ENCODE peak calls at places on chromosomes 4 and X, in four cellular contexts. C, A, T and Q are unnamed samples.

GRCh38 chrX:56788717-56789122 is 59.7 kb downstream of the NBDY start:
- DNase-seq in C (no peak), A (no peak), T (no peak), Q (peak; percentile 18)

GRCh38 chr4:120613778-120614177 is 308.7 kb downstream of the PRDM5 start:
- DNase-seq in C (no peak), A (no peak), T (no peak), Q (no peak)

GRCh38 chrX:7330971-7331746 is 183.2 kb upstream of the PUDP start:
- DNase-seq in C (no peak), A (no peak), T (no peak), Q (no peak)

GRCh38 chr4:60463846-60464502 is 736.2 kb upstream of the ADGRL3 start:
- DNase-seq in C (peak; percentile 8), A (no peak), T (no peak), Q (peak; percentile 1)

GRCh38 chrX:1384738-1385250 is 7.1 kb downstream of the SLC25A6 start:
- DNase-seq in C (no peak), A (peak; percentile 11), T (no peak), Q (no peak)

GRCh38 chrX:103556941-103557340 is 28.4 kb upstream of the TCEAL4 start:
- DNase-seq in C (no peak), A (no peak), T (no peak), Q (peak; percentile 1)

GRCh38 chr4:70027011-70027410 is 1.2 kb upstream of the HTN3 start:
- DNase-seq in C (no peak), A (no peak), T (no peak), Q (no peak)

GRCh38 chr4:56737666-56738065 is 56.6 kb upstream of the HOPX start:
- DNase-seq in C (no peak), A (no peak), T (no peak), Q (no peak)

GRCh38 chrX:143632625-143633387 is 3.1 kb downstream of the SLITRK4 start:
- DNase-seq in C (no peak), A (no peak), T (no peak), Q (no peak)

GRCh38 chr4:140811429-140811828 is 55.2 kb upstream of the TBC1D9 start:
- DNase-seq in C (no peak), A (no peak), T (no peak), Q (no peak)

GRCh38 chrX:126658447-126658846 is 105.8 kb upstream of the DCAF12L1 start:
- DNase-seq in C (no peak), A (no peak), T (no peak), Q (no peak)

GRCh38 chr4:76212301-76212700 is 1.3 kb downstream of the SCARB2 start:
- DNase-seq in C (no peak), A (no peak), T (no peak), Q (no peak)

GRCh38 chr4:76214269-76214628 is 625 bp upstream of the SCARB2 start:
- DNase-seq in C (no peak), A (no peak), T (no peak), Q (no peak)

GRCh38 chr4:76215120-76215519 is 1.5 kb upstream of the SCARB2 start:
- DNase-seq in C (no peak), A (no peak), T (no peak), Q (no peak)

GRCh38 chr4:76212851-76213414 is 691 bp downstream of the SCARB2 start:
- DNase-seq in C (no peak), A (no peak), T (no peak), Q (no peak)

GRCh38 chr4:76213415-76214268 is at the start of gene SCARB2:
- DNase-seq in C (peak; percentile 87), A (peak; percentile 79), T (no peak), Q (peak; percentile 61)
- TF ChIP-seq ETV6 in C (no peak), A (peak; percentile 92), T (no peak), Q (no peak)

DNA sequence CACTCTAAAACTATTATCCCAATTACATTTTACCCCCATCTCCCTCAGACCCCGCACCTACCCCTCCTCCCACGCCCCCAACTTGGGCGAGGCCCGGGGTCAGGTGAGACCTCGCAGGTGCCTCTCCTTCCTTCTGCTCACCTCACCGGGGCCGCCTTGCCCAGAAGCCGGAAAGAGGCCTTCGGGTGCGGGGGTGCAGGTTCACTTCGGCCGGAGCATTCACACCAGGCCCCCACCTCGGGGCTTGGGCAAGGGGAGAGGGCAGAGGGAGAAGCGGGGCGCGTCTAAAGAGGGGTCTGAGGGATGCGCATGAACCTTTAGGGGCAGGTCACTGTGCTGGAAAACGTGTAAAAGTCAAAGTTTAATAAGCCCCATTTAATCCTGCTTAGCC is 427 bp downstream of the ZNF182 start:
- DNase-seq in C (peak; percentile 8), A (no peak), T (no peak), Q (no peak)
- TF ChIP-seq ETV6 in C (no peak), A (no peak), T (no peak), Q (no peak)

GRCh38 chr4:83197555-83198235 is 83.2 kb upstream of the PLAC8 start:
- DNase-seq in C (no peak), A (no peak), T (no peak), Q (peak; percentile 83)
- TF ChIP-seq ETV6 in C (no peak), A (no peak), T (no peak), Q (no peak)

GRCh38 chrX:115333446-115333845 is 43.9 kb downstream of the LUZP4 start:
- DNase-seq in C (no peak), A (no peak), T (no peak), Q (no peak)

GRCh38 chrX:115332832-115333231 is 43.3 kb downstream of the LUZP4 start:
- DNase-seq in C (no peak), A (no peak), T (no peak), Q (no peak)

GRCh38 chrX:115330498-115331138 is 41.1 kb downstream of the LUZP4 start:
- DNase-seq in C (peak; percentile 41), A (peak; percentile 18), T (peak; percentile 40), Q (peak; percentile 36)
- TF ChIP-seq ETV6 in C (no peak), A (no peak), T (no peak), Q (no peak)

GRCh38 chr4:80452055-80452454 is 116.5 kb downstream of the CFAP299 start:
- DNase-seq in C (no peak), A (no peak), T (no peak), Q (no peak)
- TF ChIP-seq ETV6 in C (no peak), A (no peak), T (no peak), Q (no peak)